ENCODE peak calls at places on chromosomes 16 and 17, in five cellular contexts. W is heart left ventricle, U is heart right ventricle, C is fibroblast of lung, N is upper lobe of right lung. S is an unnamed sample.

GRCh38 chr17:57905875-57906455 is 49.2 kb downstream of the CUEDC1 start:
- DNase-seq in U (no peak), W (no peak), C (no peak), N (no peak), S (no peak)

GRCh38 chr16:80585764-80586163 is 45.0 kb downstream of the DYNLRB2 start:
- DNase-seq in N (no peak), C (no peak), W (no peak), U (no peak), S (no peak)

GRCh38 chr16:60720060-60720459 is 1316.2 kb downstream of the CDH8 start:
- DNase-seq in U (no peak), C (no peak), N (no peak), W (no peak), S (no peak)

GRCh38 chr16:57367111-57367752 is 5.1 kb upstream of the CX3CL1 start:
- DNase-seq in N (no peak), W (no peak), C (no peak), U (no peak), S (no peak)

GRCh38 chr17:17313350-17313991 is 10.3 kb downstream of the NT5M start:
- DNase-seq in U (peak), W (no peak), C (no peak), N (peak), S (no peak)

GRCh38 chr17:17563530-17563929 is 28.0 kb downstream of the PEMT start:
- DNase-seq in W (no peak), N (no peak), C (no peak), U (no peak), S (no peak)

GRCh38 chr17:42673885-42674754 is 2.7 kb downstream of the PLEKHH3 start:
- DNase-seq in N (peak), U (peak), C (peak), W (peak), S (no peak)

GRCh38 chr16:86931410-86931941 is 353.1 kb downstream of the FOXL1 start:
- DNase-seq in U (peak), N (no peak), W (peak), C (peak), S (peak)

GRCh38 chr17:8681175-8681949 is 50.8 kb upstream of the MYH10 start:
- DNase-seq in U (peak), N (no peak), W (peak), C (peak), S (no peak)

GRCh38 chr16:56356276-56357241 is 68.8 kb downstream of the AMFR start:
- DNase-seq in C (peak), N (peak), W (peak), U (peak), S (peak)

GRCh38 chr17:65456368-65457151 is 104.9 kb downstream of the AXIN2 start:
- DNase-seq in U (no peak), N (no peak), C (no peak), W (no peak), S (no peak)

GRCh38 chr16:72569677-72570076 is 397.7 kb upstream of the PMFBP1 start:
- DNase-seq in N (no peak), U (no peak), C (no peak), W (no peak), S (no peak)

GRCh38 chr17:16086957-16087356 is 87.3 kb downstream of the TTC19 start:
- DNase-seq in N (no peak), U (no peak), W (no peak), C (no peak), S (no peak)

GRCh38 chr17:27081002-27081638 is 212.8 kb upstream of the WSB1 start:
- DNase-seq in C (no peak), N (no peak), U (no peak), W (no peak), S (no peak)

GRCh38 chr17:17498606-17499301 is 2.6 kb upstream of the RASD1 start:
- DNase-seq in C (no peak), U (no peak), N (peak), W (no peak), S (no peak)

GRCh38 chr17:65537845-65538678 is 23.4 kb downstream of the AXIN2 start:
- DNase-seq in N (no peak), W (no peak), U (no peak), C (no peak), S (no peak)

GRCh38 chr17:81940538-81941483 is 3.7 kb upstream of the PYCR1 start:
- DNase-seq in W (no peak), C (no peak), U (no peak), N (no peak), S (no peak)

GRCh38 chr17:19537116-19537515 is 3.5 kb downstream of the SLC47A1 start:
- DNase-seq in C (no peak), W (no peak), N (peak), U (no peak), S (no peak)

GRCh38 chr17:49553676-49554335 is 21.9 kb upstream of the NXPH3 start:
- DNase-seq in C (no peak), N (no peak), W (no peak), U (no peak), S (no peak)

GRCh38 chr17:50556803-50557202 is 3.7 kb upstream of the CACNA1G start:
- DNase-seq in C (no peak), U (peak), W (peak), N (no peak), S (no peak)

GRCh38 chr16:2595376-2596200 is 57.8 kb downstream of the PDPK1 start:
- DNase-seq in N (no peak), W (no peak), U (no peak), C (no peak), S (peak)

GRCh38 chr17:48093341-48094045 is 7.8 kb downstream of the CBX1 start:
- DNase-seq in N (no peak), C (no peak), U (no peak), W (no peak), S (no peak)

GRCh38 chr16:26645629-26646028 is 421.1 kb upstream of the C16orf82 start:
- DNase-seq in U (no peak), N (no peak), W (no peak), C (no peak), S (no peak)

GRCh38 chr16:23182206-23182674 is 305 bp upstream of the SCNN1G start:
- DNase-seq in U (peak), W (peak), N (peak), C (peak), S (no peak)

GRCh38 chr16:3038256-3038655 is 1.5 kb upstream of the BICDL2 start:
- DNase-seq in C (no peak), U (no peak), W (no peak), N (peak), S (no peak)

GRCh38 chr16:25013049-25013448 is 2.1 kb downstream of the ARHGAP17 start:
- DNase-seq in U (no peak), C (no peak), N (no peak), W (no peak), S (no peak)

GRCh38 chr17:19382581-19383444 is 4.2 kb downstream of the MFAP4 start:
- DNase-seq in C (no peak), W (no peak), N (no peak), U (no peak), S (peak)

GRCh38 chr17:82055965-82056728 is 4.4 kb downstream of the GPS1 start:
- DNase-seq in C (no peak), N (no peak), W (peak), U (no peak), S (no peak)

GRCh38 chr17:28071891-28072606 is 29.6 kb downstream of the NLK start:
- DNase-seq in U (no peak), W (no peak), C (peak), N (no peak), S (no peak)

GRCh38 chr17:78351449-78352006 is 8.3 kb downstream of the SOCS3 start:
- DNase-seq in U (peak), C (peak), W (peak), N (peak), S (peak)

GRCh38 chr17:79497949-79498348 is 112.9 kb downstream of the RBFOX3 start:
- DNase-seq in U (no peak), N (no peak), C (no peak), W (no peak), S (no peak)

GRCh38 chr17:57569021-57569420 is 176.1 kb downstream of the CCDC182 start:
- DNase-seq in C (no peak), U (no peak), W (no peak), N (no peak), S (no peak)

GRCh38 chr16:80824623-80825364 is 20.4 kb upstream of the CDYL2 start:
- DNase-seq in U (no peak), N (no peak), W (no peak), C (peak), S (no peak)

GRCh38 chr16:726438-727290 is at the start of the genes CCDC78 and HAGHL:
- DNase-seq in N (peak), C (peak), U (peak), W (peak), S (no peak)

GRCh38 chr17:78785663-78786057 is 3.6 kb upstream of the CYTH1 start:
- DNase-seq in U (no peak), C (no peak), N (peak), W (no peak), S (no peak)

GRCh38 chr16:70775399-70775798 is 25.6 kb downstream of the VAC14 start:
- DNase-seq in W (no peak), N (no peak), C (no peak), U (no peak), S (no peak)

DNA sequence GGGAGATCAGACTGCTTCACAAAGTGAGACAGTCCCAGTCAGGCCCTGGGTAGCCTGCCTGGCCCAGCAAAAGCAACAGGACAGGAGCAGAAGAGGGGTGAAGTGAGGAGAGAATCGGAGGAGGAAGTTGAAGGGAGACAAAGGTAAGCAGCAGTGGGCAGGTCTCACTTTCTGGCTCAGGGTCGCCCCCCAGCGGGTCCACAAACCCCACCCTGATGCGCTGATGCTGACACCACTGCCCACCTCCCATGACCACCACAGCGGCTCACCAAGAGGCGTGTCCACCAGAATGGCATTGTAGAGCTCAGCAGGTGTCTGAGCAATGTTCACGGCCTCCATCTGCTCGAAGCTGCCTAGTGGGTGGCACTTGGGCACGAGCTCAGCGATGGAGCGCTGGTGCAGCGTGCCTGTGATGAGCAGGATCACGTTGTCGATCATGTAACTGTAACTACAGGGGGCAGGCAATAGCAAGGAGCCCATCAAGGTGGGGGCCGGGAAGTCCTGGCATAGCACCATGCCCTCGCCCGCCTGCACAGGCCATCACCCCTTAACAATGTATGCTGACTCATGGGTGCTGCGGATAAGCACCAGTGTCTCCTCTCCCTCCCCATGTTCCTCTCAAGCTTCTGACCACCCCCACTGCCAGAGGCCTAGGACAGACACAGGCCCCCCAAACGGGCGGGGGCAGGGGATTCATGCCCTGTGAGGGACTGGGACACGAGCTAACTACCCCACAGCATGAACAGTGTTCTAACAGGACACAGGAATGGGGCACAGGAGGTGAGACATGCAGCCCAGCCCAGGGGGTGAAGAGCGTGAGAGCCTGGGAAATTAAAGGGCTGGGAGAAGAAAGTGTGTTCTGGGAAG is 13.6 kb downstream of the HSD11B2 start:
- DNase-seq in U (no peak), W (no peak), N (no peak), C (no peak), S (no peak)
- TF ChIP-seq CTCF in U (no peak), W (no peak), N (no peak), C (no peak), S (no peak)

GRCh38 chr17:858941-859452 is 76.8 kb downstream of the MRM3 start:
- DNase-seq in C (no peak), N (no peak), U (no peak), W (no peak), S (no peak)
- H3K27ac ChIP-seq in C (peak), N (peak), U (peak), W (peak), S (peak)

GRCh38 chr16:11585460-11586374 is 1.0 kb downstream of the LITAF start:
- DNase-seq in W (no peak), U (peak), C (peak), N (peak), S (peak)

GRCh38 chr16:11581677-11582076 is 5.0 kb downstream of the LITAF start:
- DNase-seq in N (no peak), U (no peak), C (no peak), W (no peak), S (no peak)

GRCh38 chr16:11583889-11584565 is 2.7 kb downstream of the LITAF start:
- DNase-seq in W (no peak), C (no peak), N (no peak), U (no peak), S (no peak)

GRCh38 chr16:11582157-11582814 is 4.4 kb downstream of the LITAF start:
- DNase-seq in U (no peak), C (no peak), N (no peak), W (no peak), S (no peak)

GRCh38 chr16:11583171-11583570 is 3.5 kb downstream of the LITAF start:
- DNase-seq in W (no peak), N (no peak), C (peak), U (no peak), S (no peak)
- H3K4me3 ChIP-seq in W (peak), N (peak), C (peak), U (no peak), S (peak)

DNA sequence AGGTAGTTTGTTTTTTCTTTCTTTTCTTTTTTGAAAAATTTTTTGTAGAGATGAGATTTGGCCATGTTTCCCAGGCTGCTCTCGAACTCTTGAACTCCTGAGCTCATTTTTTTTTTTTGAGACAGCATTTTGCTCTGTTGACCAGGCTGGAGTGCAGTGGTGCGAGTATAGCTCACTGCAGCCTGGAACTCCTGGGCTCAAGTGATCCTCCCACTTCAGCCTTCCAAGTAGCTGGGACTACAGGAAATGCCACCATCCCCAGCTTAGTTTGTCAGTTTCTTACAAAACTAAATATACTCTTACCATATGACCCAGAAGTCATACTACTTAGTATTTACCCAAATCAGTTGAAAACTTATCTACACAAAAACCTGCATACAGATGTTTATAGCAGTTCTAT is 14.4 kb upstream of the FBXO47 start:
- DNase-seq in N (no peak), U (no peak), W (no peak), C (no peak), S (no peak)
- TF ChIP-seq CTCF in N (no peak), U (no peak), W (no peak), C (no peak), S (no peak)